ENCODE peak calls at places on chromosomes 11 and 22, in eight cellular contexts. J is neural progenitor cell; A is amygdala; D is left ventricle myocardium superior; X is activated CD4-positive, alpha-beta T cell treated with anti-CD3 and anti-CD28 coated beads for 4 hours; V is SK-N-SH; M is H54; S is T follicular helper cell. U is an unnamed sample.
A peak's percentile ranks its signal among the peaks of the same experiment; 100 is the strongest.

GRCh38 chr11:4190519-4190918 is 95.9 kb downstream of the RRM1 start:
- DNase-seq in D (no peak), A (no peak), M (no peak), S (no peak), X (no peak), J (no peak), V (no peak), U (no peak)

GRCh38 chr11:2209900-2210321 is 38.3 kb upstream of the TH start:
- DNase-seq in J (no peak), V (no peak), A (no peak), M (no peak), S (no peak), X (no peak), D (no peak), U (no peak)

GRCh38 chr22:20315337-20316216 is 4.3 kb downstream of the DGCR6L start:
- DNase-seq in S (no peak), M (no peak), V (no peak), A (no peak), D (no peak), J (peak; percentile 1), X (no peak), U (no peak)

GRCh38 chr11:19996591-19996990 is 163.7 kb downstream of the DBX1 start:
- DNase-seq in M (no peak), X (no peak), S (no peak), J (no peak), A (no peak), D (no peak), V (peak; percentile 22), U (no peak)

GRCh38 chr11:114478768-114479167 is 39.5 kb downstream of the REXO2 start:
- DNase-seq in A (no peak), X (no peak), M (no peak), J (no peak), S (no peak), V (no peak), D (no peak), U (no peak)

GRCh38 chr11:64264371-64264852 is 13.1 kb downstream of the PLCB3 start:
- DNase-seq in S (no peak), D (no peak), J (no peak), X (no peak), A (no peak), M (no peak), V (peak; percentile 83), U (no peak)

GRCh38 chr11:111718436-111719325 is 47.5 kb downstream of the PPP2R1B start:
- DNase-seq in A (no peak), M (peak; percentile 31), X (no peak), S (no peak), D (no peak), J (peak; percentile 27), V (no peak), U (no peak)

GRCh38 chr11:125376117-125376516 is 119.9 kb downstream of the FEZ1 start:
- DNase-seq in A (peak; percentile 46), M (no peak), J (no peak), V (no peak), D (peak; percentile 87), S (no peak), X (no peak), U (no peak)

GRCh38 chr22:33659423-33659822 is 260.9 kb downstream of the LARGE1 start:
- DNase-seq in J (no peak), S (no peak), D (no peak), A (no peak), V (no peak), M (no peak), X (no peak), U (no peak)

GRCh38 chr22:44026066-44026629 is 2.0 kb downstream of the PARVB start:
- DNase-seq in X (no peak), D (no peak), S (no peak), A (no peak), M (no peak), V (no peak), J (no peak), U (no peak)

GRCh38 chr11:47002366-47002765 is 65.8 kb downstream of the CSTPP1 start:
- DNase-seq in S (no peak), V (no peak), A (no peak), J (no peak), D (no peak), M (no peak), X (no peak), U (no peak)

GRCh38 chr11:125164422-125165110 is at the start of gene PKNOX2:
- DNase-seq in M (no peak), V (peak; percentile 95), X (peak; percentile 64), A (peak; percentile 62), S (peak; percentile 44), J (peak; percentile 94), D (peak; percentile 90), U (no peak)

GRCh38 chr22:22076361-22076760 is 93.8 kb upstream of the TOP3B start:
- DNase-seq in A (no peak), M (no peak), J (no peak), V (peak; percentile 36), X (no peak), D (no peak), S (no peak), U (no peak)

GRCh38 chr22:38315801-38316339 is 1.4 kb downstream of the CSNK1E start:
- DNase-seq in X (no peak), J (no peak), V (no peak), A (no peak), M (no peak), D (no peak), S (no peak), U (no peak)

GRCh38 chr22:30754971-30755759 is 60.5 kb downstream of the OSBP2 start:
- DNase-seq in M (peak; percentile 45), X (peak; percentile 44), D (peak; percentile 48), A (no peak), V (peak; percentile 74), S (peak; percentile 13), J (peak; percentile 84), U (no peak)